ENCODE peak calls at places on chromosomes 16 and 17, in seven cellular contexts. H, I, S, Z, C, T and E are unnamed samples.

GRCh38 chr16:373848-374615 is 3.7 kb upstream of the MRPL28 start:
- DNase-seq in H (no peak), I (no peak), S (no peak), Z (peak), C (no peak), T (no peak), E (no peak)

GRCh38 chr17:17567631-17568030 is 23.9 kb downstream of the PEMT start:
- DNase-seq in H (peak), I (peak), S (no peak), Z (peak), C (no peak), T (peak), E (peak)

GRCh38 chr17:41631025-41631889 is 6.9 kb upstream of the KRT17 start:
- DNase-seq in H (no peak), I (no peak), S (no peak), Z (no peak), C (no peak), T (no peak), E (no peak)

GRCh38 chr17:79831367-79832210 is 7.7 kb downstream of the CBX4 start:
- DNase-seq in H (peak), I (peak), S (no peak), Z (peak), C (peak), T (peak), E (peak)

GRCh38 chr17:82412535-82413520 is 5.3 kb upstream of the HEXD start:
- DNase-seq in H (no peak), I (no peak), S (no peak), Z (no peak), C (no peak), T (peak), E (peak)

GRCh38 chr16:11621539-11621919 is 34.8 kb upstream of the LITAF start:
- DNase-seq in H (no peak), I (no peak), S (no peak), Z (no peak), C (no peak), T (no peak), E (no peak)

GRCh38 chr17:4998027-4998665 is 396 bp downstream of the KIF1C start:
- DNase-seq in H (no peak), I (peak), S (no peak), Z (peak), C (no peak), T (peak), E (peak)

GRCh38 chr16:79758615-79759346 is 158.2 kb upstream of the MAF start:
- DNase-seq in H (no peak), I (no peak), S (no peak), Z (no peak), C (no peak), T (no peak), E (no peak)

GRCh38 chr16:51404386-51404785 is 253.3 kb upstream of the SALL1 start:
- DNase-seq in H (no peak), I (peak), S (no peak), Z (no peak), C (no peak), T (no peak), E (no peak)

GRCh38 chr16:2894231-2894630 is 11.2 kb downstream of the FLYWCH2 start:
- DNase-seq in H (no peak), I (no peak), S (no peak), Z (peak), C (no peak), T (no peak), E (no peak)

GRCh38 chr17:48564200-48565023 is 13.7 kb downstream of the HOXB4 start:
- DNase-seq in H (no peak), I (no peak), S (no peak), Z (peak), C (no peak), T (no peak), E (no peak)

GRCh38 chr17:48561894-48562810 is 16.0 kb downstream of the HOXB4 start:
- DNase-seq in H (no peak), I (no peak), S (no peak), Z (no peak), C (no peak), T (no peak), E (no peak)

GRCh38 chr17:48563385-48563838 is 14.7 kb downstream of the HOXB4 start:
- DNase-seq in H (no peak), I (no peak), S (no peak), Z (no peak), C (no peak), T (no peak), E (no peak)

GRCh38 chr17:48563867-48564199 is 14.3 kb downstream of the HOXB4 start:
- DNase-seq in H (no peak), I (no peak), S (no peak), Z (no peak), C (no peak), T (no peak), E (no peak)

DNA sequence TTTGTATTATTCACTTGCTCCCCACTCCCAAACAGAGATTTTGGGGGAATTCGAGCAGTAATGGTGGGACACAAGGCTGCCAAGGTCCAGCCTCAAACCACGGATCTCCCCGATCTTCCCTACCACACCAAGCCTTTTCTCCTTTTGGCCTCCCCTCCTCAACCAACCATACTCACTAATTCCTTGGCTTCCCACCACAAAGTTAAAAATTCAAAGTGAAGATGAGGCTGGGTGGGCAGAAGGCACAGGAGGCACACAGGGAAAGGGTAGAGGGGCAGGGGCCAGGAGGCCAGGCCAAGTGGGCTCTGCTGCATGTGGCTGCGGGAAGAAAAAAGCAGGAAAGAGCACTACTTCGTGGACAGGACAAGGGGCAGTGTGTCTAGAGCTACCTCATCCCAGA is 15.2 kb downstream of the HOXB4 start:
- DNase-seq in H (no peak), I (no peak), S (no peak), Z (no peak), C (no peak), T (no peak), E (no peak)
- H3K4me3 ChIP-seq in H (no peak), I (no peak), S (peak), Z (no peak), C (no peak), T (no peak), E (no peak)

GRCh38 chr16:50025544-50025931 is 513 bp downstream of the CNEP1R1 start:
- DNase-seq in H (peak), I (peak), S (no peak), Z (no peak), C (peak), T (no peak), E (peak)

GRCh38 chr16:50023626-50024025 is 1.4 kb upstream of the CNEP1R1 start:
- DNase-seq in H (no peak), I (no peak), S (no peak), Z (no peak), C (no peak), T (no peak), E (no peak)

GRCh38 chr16:50024684-50025543 is at the start of gene CNEP1R1:
- DNase-seq in H (peak), I (peak), S (peak), Z (peak), C (peak), T (peak), E (peak)

GRCh38 chr16:50021509-50021908 is 3.5 kb upstream of the CNEP1R1 start:
- DNase-seq in H (peak), I (peak), S (no peak), Z (no peak), C (peak), T (no peak), E (no peak)

GRCh38 chr16:50024207-50024606 is 818 bp upstream of the CNEP1R1 start:
- DNase-seq in H (no peak), I (no peak), S (no peak), Z (no peak), C (no peak), T (no peak), E (no peak)
- H3K4me3 ChIP-seq in H (no peak), I (no peak), S (no peak), Z (no peak), C (no peak), T (no peak), E (no peak)

DNA sequence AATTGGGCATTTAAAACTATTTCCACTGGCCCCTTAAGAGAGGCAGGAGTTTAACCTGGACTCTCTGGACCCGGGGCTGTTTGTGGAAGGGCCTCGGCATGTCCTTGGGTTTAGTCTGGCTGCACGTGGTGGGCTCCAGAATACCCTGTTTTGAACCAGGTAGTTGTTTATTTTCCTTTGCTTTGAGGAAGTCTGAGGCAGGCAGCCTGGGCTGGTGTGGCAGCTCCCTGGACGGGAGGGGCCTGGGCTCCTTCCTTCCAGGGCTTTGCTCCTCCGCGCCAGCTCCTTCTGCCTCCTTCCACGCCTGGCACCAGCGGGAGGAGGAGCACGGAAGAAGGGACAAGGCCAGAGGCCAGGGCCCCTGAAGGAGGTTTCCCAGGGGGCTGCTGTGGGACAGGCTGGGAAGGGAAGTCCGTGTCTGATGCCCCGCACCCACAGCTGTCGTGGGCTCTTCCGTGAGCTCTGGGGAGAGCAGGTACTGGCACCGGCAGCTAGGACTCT is 15.5 kb downstream of the BANP start:
- DNase-seq in H (no peak), I (no peak), S (no peak), Z (peak), C (no peak), T (peak), E (no peak)
- H3K4me3 ChIP-seq in H (no peak), I (no peak), S (peak), Z (peak), C (no peak), T (peak), E (no peak)

GRCh38 chr16:8591451-8591850 is 1.1 kb upstream of the TMEM114 start:
- DNase-seq in H (no peak), I (no peak), S (no peak), Z (no peak), C (no peak), T (no peak), E (no peak)

GRCh38 chr16:8590161-8590688 is at the start of gene TMEM114:
- DNase-seq in H (no peak), I (no peak), S (no peak), Z (no peak), C (no peak), T (no peak), E (no peak)

GRCh38 chr16:8588703-8589292 is 1.5 kb downstream of the TMEM114 start:
- DNase-seq in H (no peak), I (no peak), S (no peak), Z (no peak), C (no peak), T (no peak), E (no peak)

GRCh38 chr16:8590811-8591210 is 500 bp upstream of the TMEM114 start:
- DNase-seq in H (no peak), I (no peak), S (no peak), Z (no peak), C (no peak), T (no peak), E (no peak)

DNA sequence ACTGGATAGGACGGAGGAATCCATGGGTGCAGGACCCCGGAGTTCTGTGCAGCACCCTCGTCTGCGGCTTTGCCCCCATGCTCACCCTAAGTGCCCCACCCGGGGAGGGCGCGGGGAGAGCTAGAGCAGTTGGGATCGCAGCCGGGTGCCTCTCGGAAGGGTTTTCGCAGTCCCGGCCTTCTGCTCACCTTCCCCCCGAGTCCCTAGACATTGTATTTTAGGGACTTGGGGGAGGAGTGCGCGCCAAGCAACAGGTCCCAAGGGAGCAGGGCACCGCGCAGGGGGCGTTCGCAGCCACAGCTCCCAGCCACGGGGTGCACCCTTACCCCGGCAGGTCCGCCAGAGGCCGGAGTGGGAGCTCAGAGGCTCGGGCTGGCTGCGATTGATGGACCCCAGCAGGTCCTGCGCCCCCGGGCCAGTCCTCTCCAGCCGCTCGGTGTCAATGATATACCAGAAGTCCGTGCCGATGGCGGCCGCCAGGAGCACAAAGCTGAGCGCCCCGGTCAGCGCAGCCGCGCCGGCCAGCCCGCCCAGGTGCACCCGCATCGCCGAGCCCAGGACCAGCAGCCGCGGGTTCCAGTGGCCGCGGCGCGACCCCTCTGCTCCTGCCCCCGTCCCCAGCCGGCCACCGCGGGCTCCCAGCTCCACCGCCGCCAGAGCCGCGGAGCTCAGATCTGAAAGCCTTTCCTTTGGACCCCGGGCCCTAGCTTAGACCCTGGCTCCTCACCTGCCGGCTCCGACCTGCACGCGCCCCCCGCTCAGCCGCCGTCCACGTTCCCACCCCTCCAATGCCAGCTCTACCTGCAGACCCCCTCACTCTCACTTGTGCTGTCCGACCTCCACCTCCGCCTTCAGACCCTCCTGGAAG is 784 bp downstream of the TMEM114 start:
- DNase-seq in H (no peak), I (no peak), S (no peak), Z (no peak), C (no peak), T (no peak), E (no peak)
- H3K4me3 ChIP-seq in H (no peak), I (peak), S (peak), Z (peak), C (no peak), T (no peak), E (no peak)